ENCODE peak calls at places on chromosomes 12 and 14, in eight cellular contexts. P is nephron progenitor cell; R is activated T-cell treated with anti-CD3 and anti-CD28 coated beads, Interleukin-2, amount 50 U/mL, for 72 hours; Z is fibroblast of the conjunctiva; A is CD4-positive, CD25-positive, alpha-beta regulatory T cell; S is DMS 273 treated with DMSO at 0.1 percent for 48 hours; L is pancreas; Y is HEK293T. F is an unnamed sample.

GRCh38 chr14:45492876-45493275 is 239.9 kb upstream of the MIS18BP1 start:
- DNase-seq in P (no peak), R (no peak), Z (no peak), A (no peak), S (no peak), L (no peak), Y (no peak), F (no peak)

GRCh38 chr14:37901978-37902377 is 305.7 kb upstream of the SSTR1 start:
- DNase-seq in P (no peak), R (no peak), Z (peak; percentile 23), A (no peak), S (no peak), L (no peak), Y (no peak), F (no peak)

GRCh38 chr14:59268011-59268410 is 79.5 kb downstream of the DAAM1 start:
- DNase-seq in P (no peak), R (no peak), Z (no peak), A (no peak), S (no peak), L (no peak), Y (no peak), F (no peak)

GRCh38 chr14:22243971-22244581 is 344.9 kb downstream of the DAD1 start:
- DNase-seq in P (no peak), R (no peak), Z (no peak), A (no peak), S (no peak), L (no peak), Y (no peak), F (no peak)

GRCh38 chr14:35879141-35879648 is 53.1 kb downstream of the BRMS1L start:
- DNase-seq in P (no peak), R (no peak), Z (no peak), A (no peak), S (no peak), L (no peak), Y (no peak), F (no peak)

GRCh38 chr14:75092698-75093097 is 23.3 kb downstream of the ZC2HC1C start:
- DNase-seq in P (no peak), R (no peak), Z (no peak), A (no peak), S (no peak), L (no peak), Y (no peak), F (no peak)

GRCh38 chr12:132393245-132393795 is 63.9 kb upstream of the GALNT9 start:
- DNase-seq in P (no peak), R (no peak), Z (no peak), A (no peak), S (no peak), L (no peak), Y (no peak), F (peak; percentile 45)

GRCh38 chr12:104975621-104976343 is 10.3 kb upstream of the NOPCHAP1 start:
- DNase-seq in P (no peak), R (no peak), Z (no peak), A (no peak), S (no peak), L (no peak), Y (no peak), F (no peak)

GRCh38 chr12:47753021-47754001 is 5.4 kb downstream of the RAPGEF3 start:
- DNase-seq in P (peak; percentile 40), R (no peak), Z (no peak), A (no peak), S (no peak), L (peak; percentile 53), Y (no peak), F (no peak)

GRCh38 chr12:46152456-46152855 is 116.4 kb downstream of the SLC38A1 start:
- DNase-seq in P (no peak), R (no peak), Z (no peak), A (no peak), S (no peak), L (no peak), Y (no peak), F (no peak)

GRCh38 chr14:86933460-86933859 is 1059.5 kb downstream of the GALC start:
- DNase-seq in P (no peak), R (no peak), Z (no peak), A (no peak), S (no peak), L (no peak), Y (no peak), F (no peak)

GRCh38 chr14:64682173-64682710 is 22.0 kb upstream of the PLEKHG3 start:
- DNase-seq in P (no peak), R (no peak), Z (peak; percentile 42), A (no peak), S (no peak), L (peak; percentile 77), Y (no peak), F (no peak)

GRCh38 chr14:103716091-103716801 is 636 bp downstream of the ZFYVE21 start:
- DNase-seq in P (no peak), R (peak; percentile 29), Z (no peak), A (peak; percentile 14), S (no peak), L (no peak), Y (peak; percentile 39), F (no peak)